ENCODE peak calls at places on chromosomes 1 and 21, in nine cellular contexts. G, R, S, X, N, W, P, I and U are unnamed samples.

GRCh38 chr1:109226078-109226445 is 12.3 kb downstream of the SARS1 start:
- DNase-seq in N (no peak), S (no peak), R (no peak), I (no peak), G (peak; percentile 69), X (no peak), P (no peak), W (no peak), U (no peak)

GRCh38 chr1:95406279-95406678 is 172.3 kb downstream of the RWDD3 start:
- DNase-seq in I (no peak), W (no peak), R (no peak), P (no peak), N (no peak), S (no peak), G (no peak), X (no peak), U (no peak)

GRCh38 chr1:7380712-7381111 is 390.4 kb upstream of the VAMP3 start:
- DNase-seq in W (no peak), N (no peak), R (no peak), S (no peak), I (no peak), P (no peak), G (no peak), X (no peak), U (no peak)

GRCh38 chr1:62011007-62011406 is 183.6 kb upstream of the L1TD1 start:
- DNase-seq in P (no peak), N (no peak), W (no peak), S (no peak), I (no peak), R (no peak), X (no peak), G (no peak), U (no peak)

GRCh38 chr21:31410763-31411278 is 66.8 kb upstream of the TIAM1 start:
- DNase-seq in G (no peak), S (peak; percentile 17), N (no peak), X (no peak), I (no peak), R (no peak), P (no peak), W (no peak), U (peak; percentile 40)

GRCh38 chr1:197619008-197619640 is 156.2 kb downstream of the DENND1B start:
- DNase-seq in X (no peak), R (no peak), P (no peak), S (peak; percentile 10), W (no peak), I (no peak), N (no peak), G (peak; percentile 30), U (no peak)

GRCh38 chr1:172585861-172586260 is 52.9 kb downstream of the SUCO start:
- DNase-seq in X (no peak), S (no peak), N (no peak), R (no peak), G (peak; percentile 83), P (no peak), I (no peak), W (no peak), U (no peak)

GRCh38 chr1:117566556-117566955 is 39.3 kb upstream of the TENT5C start:
- DNase-seq in R (no peak), X (peak; percentile 0), I (no peak), P (no peak), N (no peak), W (no peak), S (no peak), G (no peak), U (no peak)

GRCh38 chr1:101820080-101820479 is 176.6 kb downstream of the OLFM3 start:
- DNase-seq in R (no peak), G (peak; percentile 57), X (no peak), W (no peak), P (no peak), I (peak; percentile 4), S (no peak), N (no peak), U (no peak)

GRCh38 chr21:41564871-41565281 is 56.9 kb upstream of the TMPRSS2 start:
- DNase-seq in X (no peak), G (peak; percentile 45), I (peak; percentile 35), R (no peak), P (no peak), S (no peak), W (no peak), N (no peak), U (no peak)

GRCh38 chr1:170893655-170894297 is 41.6 kb upstream of the MROH9 start:
- DNase-seq in G (no peak), P (no peak), I (no peak), R (no peak), W (no peak), S (no peak), X (no peak), N (no peak), U (no peak)

GRCh38 chr1:39398278-39399010 is 93.0 kb upstream of the BMP8A start:
- DNase-seq in I (peak; percentile 98), P (no peak), S (peak; percentile 9), R (no peak), G (peak; percentile 96), X (no peak), N (no peak), W (peak; percentile 75), U (no peak)

GRCh38 chr1:177744906-177745305 is 225.0 kb downstream of the SEC16B start:
- DNase-seq in S (no peak), P (no peak), G (no peak), R (no peak), N (no peak), X (no peak), W (no peak), I (no peak), U (no peak)

GRCh38 chr1:198837276-198838021 is 198.6 kb downstream of the PTPRC start:
- DNase-seq in I (no peak), N (no peak), G (peak; percentile 18), W (no peak), R (no peak), X (no peak), P (no peak), S (no peak), U (no peak)

GRCh38 chr1:177469519-177469918 is 298.8 kb downstream of the BRINP2 start:
- DNase-seq in R (no peak), I (no peak), G (no peak), X (no peak), N (no peak), S (no peak), P (no peak), W (no peak), U (no peak)

GRCh38 chr1:98059616-98060015 is 138.8 kb upstream of the DPYD start:
- DNase-seq in W (no peak), X (no peak), P (no peak), N (no peak), R (no peak), I (no peak), G (peak; percentile 45), S (no peak), U (no peak)

GRCh38 chr1:236844499-236845271 is 49.6 kb downstream of the MTR start:
- DNase-seq in N (no peak), I (peak; percentile 7), R (no peak), P (no peak), X (no peak), W (no peak), G (no peak), S (no peak), U (no peak)

GRCh38 chr1:50526431-50526830 is 103.2 kb upstream of the DMRTA2 start:
- DNase-seq in W (no peak), S (no peak), X (no peak), I (no peak), G (no peak), P (no peak), N (no peak), R (no peak), U (no peak)

GRCh38 chr1:83883979-83884378 is 115.0 kb downstream of the TTLL7 start:
- DNase-seq in W (no peak), G (peak; percentile 25), N (no peak), P (no peak), I (no peak), R (no peak), X (no peak), S (no peak), U (no peak)

GRCh38 chr1:95407864-95408291 is 173.9 kb downstream of the RWDD3 start:
- DNase-seq in N (no peak), I (no peak), P (no peak), G (no peak), S (no peak), R (no peak), X (no peak), W (no peak), U (no peak)

GRCh38 chr1:235100124-235100801 is 28.4 kb downstream of the TOMM20 start:
- DNase-seq in G (no peak), N (no peak), X (no peak), R (no peak), W (no peak), S (no peak), I (no peak), P (no peak), U (no peak)

GRCh38 chr1:199646761-199647160 is 380.7 kb upstream of the NR5A2 start:
- DNase-seq in P (no peak), I (no peak), G (peak; percentile 1), N (no peak), R (no peak), S (no peak), W (no peak), X (no peak), U (no peak)

GRCh38 chr1:19423130-19423529 is 62.2 kb downstream of the CAPZB start:
- DNase-seq in G (no peak), R (no peak), S (no peak), P (no peak), W (no peak), X (no peak), I (no peak), N (no peak), U (no peak)
- H3K27ac ChIP-seq in G (no peak overlapping the region), R (peak overlapping the region; percentile 92), S (no peak overlapping the region), P (no peak overlapping the region), W (no peak overlapping the region), X (no peak overlapping the region), I (no peak overlapping the region), N (no peak overlapping the region), U (no peak overlapping the region)

GRCh38 chr21:38804030-38804616 is 1.6 kb upstream of the ETS2 start:
- DNase-seq in X (no peak), W (no peak), P (no peak), I (peak; percentile 25), R (no peak), N (no peak), G (no peak), S (no peak), U (no peak)
- H3K27ac ChIP-seq in X (peak overlapping the region; percentile 94), W (no peak overlapping the region), P (no peak overlapping the region), I (peak overlapping the region; percentile 79), R (peak overlapping the region; percentile 99), N (no peak overlapping the region), G (peak overlapping the region; percentile 98), S (no peak overlapping the region), U (no peak overlapping the region)

GRCh38 chr1:2105781-2106524 is 55.7 kb downstream of the PRKCZ start:
- DNase-seq in X (no peak), S (no peak), P (no peak), W (peak; percentile 36), R (no peak), G (no peak), I (no peak), N (no peak), U (no peak)
- H3K27ac ChIP-seq in X (no peak overlapping the region), S (no peak overlapping the region), P (no peak overlapping the region), W (no peak overlapping the region), R (no peak overlapping the region), G (no peak overlapping the region), I (no peak overlapping the region), N (no peak overlapping the region), U (no peak overlapping the region)

DNA sequence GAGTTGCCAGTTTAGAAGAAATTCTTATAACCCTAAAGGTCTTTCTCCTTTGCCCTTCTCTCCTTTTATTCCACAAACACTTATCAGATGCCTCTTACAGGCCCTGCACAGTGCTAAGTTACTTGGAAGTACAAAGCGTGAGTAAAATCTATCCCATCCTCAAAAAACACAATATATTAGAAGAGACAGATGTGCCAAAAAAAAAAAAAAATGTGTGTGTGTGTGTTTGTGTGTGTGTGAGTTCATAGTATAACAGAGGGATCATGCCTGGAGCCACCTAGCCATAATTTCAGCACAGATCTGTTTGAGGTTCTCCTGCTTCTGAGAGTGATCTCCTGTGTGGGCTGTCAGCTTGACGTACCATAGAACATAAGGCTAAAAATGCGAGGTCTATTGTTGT is 5.0 kb downstream of the FAM20B start:
- DNase-seq in I (no peak), R (no peak), S (no peak), G (no peak), N (no peak), P (no peak), W (no peak), X (no peak), U (no peak)
- H3K27ac ChIP-seq in I (no peak overlapping the region), R (no peak overlapping the region), S (no peak overlapping the region), G (no peak overlapping the region), N (no peak overlapping the region), P (no peak overlapping the region), W (no peak overlapping the region), X (no peak overlapping the region), U (peak overlapping the region; percentile 21)